ENCODE peak calls at places on chromosomes 3 and 15, in six cellular contexts. H is activated T-helper 2 cell treated with anti-CD3 and anti-CD28 coated beads, Interferon-gamma antibody, Interleukin-2, Interleukin-4, amounts not matched to agents 10 μg/mL and 5 μg/mL and 100 μg/mL, durations not matched to agents 14 hours and 24 hours and 36 hours; M is astrocyte of the spinal cord; X is PC-3; A is BJ; T is HFF-Myc. B is an unnamed sample.

GRCh38 chr3:87503901-87504498 is 227.6 kb upstream of the POU1F1 start:
- DNase-seq in H (no peak), M (peak), X (peak), A (peak), T (peak), B (peak)

GRCh38 chr3:99850608-99851007 is 32.9 kb downstream of the CMSS1 start:
- DNase-seq in H (no peak), M (no peak), X (no peak), A (no peak), T (no peak), B (no peak)

GRCh38 chr3:100966049-100966471 is 27.2 kb downstream of the ABI3BP start:
- DNase-seq in H (no peak), M (no peak), X (no peak), A (no peak), T (no peak), B (no peak)

GRCh38 chr15:99504071-99504822 is 61.5 kb upstream of the MEF2A start:
- DNase-seq in H (no peak), M (no peak), X (no peak), A (no peak), T (no peak), B (no peak)

GRCh38 chr3:172040078-172040975 is 949 bp downstream of the FNDC3B start:
- DNase-seq in H (peak), M (peak), X (peak), A (peak), T (no peak), B (peak)

GRCh38 chr15:26739791-26740190 is 33.1 kb downstream of the GABRB3 start:
- DNase-seq in H (no peak), M (no peak), X (no peak), A (no peak), T (no peak), B (no peak)

GRCh38 chr3:67389176-67389575 is 265.2 kb downstream of the SUCLG2 start:
- DNase-seq in H (no peak), M (no peak), X (no peak), A (no peak), T (no peak), B (no peak)

GRCh38 chr3:110533089-110533488 is 538.5 kb upstream of the NECTIN3 start:
- DNase-seq in H (no peak), M (no peak), X (no peak), A (no peak), T (no peak), B (peak)

GRCh38 chr3:18987862-18988447 is 160.4 kb upstream of the KCNH8 start:
- DNase-seq in H (no peak), M (no peak), X (peak), A (no peak), T (no peak), B (no peak)

GRCh38 chr3:149515242-149515641 is 40.7 kb downstream of the TM4SF4 start:
- DNase-seq in H (no peak), M (no peak), X (no peak), A (no peak), T (no peak), B (no peak)

GRCh38 chr15:70474682-70475438 is 288.5 kb downstream of the UACA start:
- DNase-seq in H (no peak), M (peak), X (peak), A (no peak), T (no peak), B (no peak)

GRCh38 chr15:46088486-46089437 is 453.9 kb downstream of the SQOR start:
- DNase-seq in H (no peak), M (peak), X (peak), A (no peak), T (no peak), B (peak)

GRCh38 chr15:59741274-59741906 is 52.3 kb upstream of the BNIP2 start:
- DNase-seq in H (no peak), M (peak), X (peak), A (no peak), T (no peak), B (peak)

GRCh38 chr3:137763594-137763938 is 549 bp upstream of the SOX14 start:
- DNase-seq in H (no peak), M (no peak), X (no peak), A (no peak), T (no peak), B (peak)

GRCh38 chr3:112640864-112641751 is at the start of gene CCDC80:
- DNase-seq in H (no peak), M (peak), X (peak), A (peak), T (peak), B (peak)

GRCh38 chr15:90099868-90100854 is 2.1 kb downstream of the IDH2 start:
- DNase-seq in H (no peak), M (peak), X (no peak), A (peak), T (no peak), B (peak)

GRCh38 chr3:16377196-16377595 is 112.2 kb downstream of the OXNAD1 start:
- DNase-seq in H (no peak), M (no peak), X (no peak), A (no peak), T (no peak), B (no peak)

GRCh38 chr3:11156026-11156410 is 1.7 kb downstream of the HRH1 start:
- DNase-seq in H (no peak), M (no peak), X (no peak), A (no peak), T (no peak), B (no peak)

B was measured in foreskin fibroblast.